ENCODE peak calls at places on chromosomes 4 and X, in four cellular contexts. One of them, this sample, is unnamed.
A peak's percentile ranks its signal among the peaks of the same experiment; 100 is the strongest.

GRCh38 chr4:88823058-88823919 is 125.7 kb upstream of the NAP1L5 start:
- DNase-seq in dermis microvascular lymphatic vessel endothelial cell: peak; percentile 86
- DNase-seq in activated CD4-positive, alpha-beta T cell treated with anti-CD3 and anti-CD28 coated beads, Interleukin-2, amount 10 ng/mL, durations not matched to agents 7 days and 5 days: peak; percentile 86
- DNase-seq in adrenal gland: peak; percentile 93
- DNase-seq in this sample: peak; percentile 81

GRCh38 chr4:74056114-74056857 is 17.8 kb upstream of the CXCL3 start:
- DNase-seq in adrenal gland: no peak
- DNase-seq in dermis microvascular lymphatic vessel endothelial cell: no peak
- DNase-seq in activated CD4-positive, alpha-beta T cell treated with anti-CD3 and anti-CD28 coated beads, Interleukin-2, amount 10 ng/mL, durations not matched to agents 7 days and 5 days: no peak
- DNase-seq in this sample: no peak

GRCh38 chr4:107997001-107997788 is 7.5 kb downstream of the HADH start:
- DNase-seq in adrenal gland: peak; percentile 63
- DNase-seq in dermis microvascular lymphatic vessel endothelial cell: no peak
- DNase-seq in activated CD4-positive, alpha-beta T cell treated with anti-CD3 and anti-CD28 coated beads, Interleukin-2, amount 10 ng/mL, durations not matched to agents 7 days and 5 days: no peak
- DNase-seq in this sample: no peak

GRCh38 chrX:134764202-134764785 is 106.0 kb upstream of the PLAC1 start:
- DNase-seq in dermis microvascular lymphatic vessel endothelial cell: peak; percentile 37
- DNase-seq in activated CD4-positive, alpha-beta T cell treated with anti-CD3 and anti-CD28 coated beads, Interleukin-2, amount 10 ng/mL, durations not matched to agents 7 days and 5 days: no peak
- DNase-seq in adrenal gland: no peak
- DNase-seq in this sample: no peak

GRCh38 chrX:11239230-11239629 is 54.0 kb upstream of the AMELX start:
- DNase-seq in activated CD4-positive, alpha-beta T cell treated with anti-CD3 and anti-CD28 coated beads, Interleukin-2, amount 10 ng/mL, durations not matched to agents 7 days and 5 days: no peak
- DNase-seq in adrenal gland: no peak
- DNase-seq in dermis microvascular lymphatic vessel endothelial cell: no peak
- DNase-seq in this sample: no peak

GRCh38 chrX:110391086-110391485 is 32.4 kb downstream of the RTL9 start:
- DNase-seq in adrenal gland: no peak
- DNase-seq in dermis microvascular lymphatic vessel endothelial cell: no peak
- DNase-seq in activated CD4-positive, alpha-beta T cell treated with anti-CD3 and anti-CD28 coated beads, Interleukin-2, amount 10 ng/mL, durations not matched to agents 7 days and 5 days: no peak
- DNase-seq in this sample: no peak

GRCh38 chr4:74671074-74671698 is 123.1 kb downstream of the BTC start:
- DNase-seq in activated CD4-positive, alpha-beta T cell treated with anti-CD3 and anti-CD28 coated beads, Interleukin-2, amount 10 ng/mL, durations not matched to agents 7 days and 5 days: peak; percentile 48
- DNase-seq in adrenal gland: peak; percentile 34
- DNase-seq in dermis microvascular lymphatic vessel endothelial cell: peak; percentile 88
- DNase-seq in this sample: peak; percentile 62

GRCh38 chrX:38293741-38294140 is 33.6 kb downstream of the RPGR start:
- DNase-seq in dermis microvascular lymphatic vessel endothelial cell: no peak
- DNase-seq in activated CD4-positive, alpha-beta T cell treated with anti-CD3 and anti-CD28 coated beads, Interleukin-2, amount 10 ng/mL, durations not matched to agents 7 days and 5 days: no peak
- DNase-seq in adrenal gland: no peak
- DNase-seq in this sample: no peak

GRCh38 chr4:179415016-179415841 is 1973.0 kb upstream of the AGA start:
- DNase-seq in dermis microvascular lymphatic vessel endothelial cell: no peak
- DNase-seq in adrenal gland: no peak
- DNase-seq in activated CD4-positive, alpha-beta T cell treated with anti-CD3 and anti-CD28 coated beads, Interleukin-2, amount 10 ng/mL, durations not matched to agents 7 days and 5 days: no peak
- DNase-seq in this sample: no peak

GRCh38 chrX:39438603-39439602 is 637.6 kb downstream of the MID1IP1 start:
- DNase-seq in adrenal gland: no peak
- DNase-seq in activated CD4-positive, alpha-beta T cell treated with anti-CD3 and anti-CD28 coated beads, Interleukin-2, amount 10 ng/mL, durations not matched to agents 7 days and 5 days: no peak
- DNase-seq in dermis microvascular lymphatic vessel endothelial cell: no peak
- DNase-seq in this sample: no peak

GRCh38 chr4:72779256-72779655 is 210.2 kb upstream of the ADAMTS3 start:
- DNase-seq in dermis microvascular lymphatic vessel endothelial cell: no peak
- DNase-seq in adrenal gland: no peak
- DNase-seq in activated CD4-positive, alpha-beta T cell treated with anti-CD3 and anti-CD28 coated beads, Interleukin-2, amount 10 ng/mL, durations not matched to agents 7 days and 5 days: no peak
- DNase-seq in this sample: no peak

GRCh38 chr4:81032805-81033684 is 2.5 kb downstream of the BMP3 start:
- DNase-seq in adrenal gland: no peak
- DNase-seq in dermis microvascular lymphatic vessel endothelial cell: no peak
- DNase-seq in activated CD4-positive, alpha-beta T cell treated with anti-CD3 and anti-CD28 coated beads, Interleukin-2, amount 10 ng/mL, durations not matched to agents 7 days and 5 days: no peak
- DNase-seq in this sample: no peak

GRCh38 chr4:169062861-169063197 is 52.8 kb upstream of the CBR4 start:
- DNase-seq in activated CD4-positive, alpha-beta T cell treated with anti-CD3 and anti-CD28 coated beads, Interleukin-2, amount 10 ng/mL, durations not matched to agents 7 days and 5 days: no peak
- DNase-seq in adrenal gland: peak; percentile 26
- DNase-seq in dermis microvascular lymphatic vessel endothelial cell: no peak
- DNase-seq in this sample: no peak

GRCh38 chr4:4655901-4656300 is 114.1 kb upstream of the STX18 start:
- DNase-seq in activated CD4-positive, alpha-beta T cell treated with anti-CD3 and anti-CD28 coated beads, Interleukin-2, amount 10 ng/mL, durations not matched to agents 7 days and 5 days: no peak
- DNase-seq in adrenal gland: no peak
- DNase-seq in dermis microvascular lymphatic vessel endothelial cell: no peak
- DNase-seq in this sample: no peak

GRCh38 chrX:55908685-55909212 is 191.2 kb downstream of the RRAGB start:
- DNase-seq in activated CD4-positive, alpha-beta T cell treated with anti-CD3 and anti-CD28 coated beads, Interleukin-2, amount 10 ng/mL, durations not matched to agents 7 days and 5 days: peak; percentile 19
- DNase-seq in dermis microvascular lymphatic vessel endothelial cell: peak; percentile 8
- DNase-seq in adrenal gland: peak; percentile 13
- DNase-seq in this sample: no peak

GRCh38 chrX:119935215-119935893 is 8.2 kb downstream of the NKAP start:
- DNase-seq in dermis microvascular lymphatic vessel endothelial cell: no peak
- DNase-seq in adrenal gland: no peak
- DNase-seq in activated CD4-positive, alpha-beta T cell treated with anti-CD3 and anti-CD28 coated beads, Interleukin-2, amount 10 ng/mL, durations not matched to agents 7 days and 5 days: no peak
- DNase-seq in this sample: no peak

GRCh38 chrX:152897216-152898144 is at the start of gene ZNF185:
- DNase-seq in dermis microvascular lymphatic vessel endothelial cell: peak; percentile 52
- DNase-seq in activated CD4-positive, alpha-beta T cell treated with anti-CD3 and anti-CD28 coated beads, Interleukin-2, amount 10 ng/mL, durations not matched to agents 7 days and 5 days: no peak
- DNase-seq in adrenal gland: peak; percentile 65
- DNase-seq in this sample: no peak

GRCh38 chr4:10117424-10118354 is 1.1 kb upstream of the WDR1 start:
- DNase-seq in activated CD4-positive, alpha-beta T cell treated with anti-CD3 and anti-CD28 coated beads, Interleukin-2, amount 10 ng/mL, durations not matched to agents 7 days and 5 days: peak; percentile 59
- DNase-seq in adrenal gland: peak; percentile 48
- DNase-seq in dermis microvascular lymphatic vessel endothelial cell: peak; percentile 23
- DNase-seq in this sample: no peak

GRCh38 chrX:154918060-154918483 is 31.9 kb downstream of the F8A1 start:
- DNase-seq in dermis microvascular lymphatic vessel endothelial cell: peak; percentile 57
- DNase-seq in activated CD4-positive, alpha-beta T cell treated with anti-CD3 and anti-CD28 coated beads, Interleukin-2, amount 10 ng/mL, durations not matched to agents 7 days and 5 days: peak; percentile 25
- DNase-seq in adrenal gland: peak; percentile 65
- DNase-seq in this sample: peak; percentile 2

GRCh38 chr4:123588631-123589223 is 192.1 kb downstream of the SPRY1 start:
- DNase-seq in activated CD4-positive, alpha-beta T cell treated with anti-CD3 and anti-CD28 coated beads, Interleukin-2, amount 10 ng/mL, durations not matched to agents 7 days and 5 days: no peak
- DNase-seq in dermis microvascular lymphatic vessel endothelial cell: no peak
- DNase-seq in adrenal gland: no peak
- DNase-seq in this sample: no peak

GRCh38 chr4:187606581-187606980 is 389.0 kb upstream of the ZFP42 start:
- DNase-seq in adrenal gland: peak; percentile 20
- DNase-seq in activated CD4-positive, alpha-beta T cell treated with anti-CD3 and anti-CD28 coated beads, Interleukin-2, amount 10 ng/mL, durations not matched to agents 7 days and 5 days: peak; percentile 8
- DNase-seq in dermis microvascular lymphatic vessel endothelial cell: peak; percentile 56
- DNase-seq in this sample: no peak

GRCh38 chr4:57095245-57095644 is 14.9 kb downstream of the IGFBP7 start:
- DNase-seq in adrenal gland: no peak
- DNase-seq in dermis microvascular lymphatic vessel endothelial cell: no peak
- DNase-seq in activated CD4-positive, alpha-beta T cell treated with anti-CD3 and anti-CD28 coated beads, Interleukin-2, amount 10 ng/mL, durations not matched to agents 7 days and 5 days: no peak
- DNase-seq in this sample: no peak

GRCh38 chr4:7699040-7699439 is 240.6 kb downstream of the AFAP1 start:
- DNase-seq in activated CD4-positive, alpha-beta T cell treated with anti-CD3 and anti-CD28 coated beads, Interleukin-2, amount 10 ng/mL, durations not matched to agents 7 days and 5 days: no peak
- DNase-seq in adrenal gland: no peak
- DNase-seq in dermis microvascular lymphatic vessel endothelial cell: no peak
- DNase-seq in this sample: no peak

GRCh38 chr4:186936496-186937375 is 213.1 kb upstream of the FAT1 start:
- DNase-seq in adrenal gland: no peak
- DNase-seq in activated CD4-positive, alpha-beta T cell treated with anti-CD3 and anti-CD28 coated beads, Interleukin-2, amount 10 ng/mL, durations not matched to agents 7 days and 5 days: no peak
- DNase-seq in dermis microvascular lymphatic vessel endothelial cell: no peak
- DNase-seq in this sample: no peak

GRCh38 chr4:168724960-168725359 is 228.1 kb downstream of the PALLD start:
- DNase-seq in adrenal gland: no peak
- DNase-seq in activated CD4-positive, alpha-beta T cell treated with anti-CD3 and anti-CD28 coated beads, Interleukin-2, amount 10 ng/mL, durations not matched to agents 7 days and 5 days: no peak
- DNase-seq in dermis microvascular lymphatic vessel endothelial cell: no peak
- DNase-seq in this sample: no peak

GRCh38 chr4:172270421-172270820 is 457.2 kb downstream of the GALNTL6 start:
- DNase-seq in dermis microvascular lymphatic vessel endothelial cell: no peak
- DNase-seq in adrenal gland: no peak
- DNase-seq in activated CD4-positive, alpha-beta T cell treated with anti-CD3 and anti-CD28 coated beads, Interleukin-2, amount 10 ng/mL, durations not matched to agents 7 days and 5 days: no peak
- DNase-seq in this sample: no peak

GRCh38 chrX:111868726-111869638 is 7.0 kb upstream of the TRPC5OS start:
- DNase-seq in adrenal gland: no peak
- DNase-seq in dermis microvascular lymphatic vessel endothelial cell: peak; percentile 1
- DNase-seq in activated CD4-positive, alpha-beta T cell treated with anti-CD3 and anti-CD28 coated beads, Interleukin-2, amount 10 ng/mL, durations not matched to agents 7 days and 5 days: no peak
- DNase-seq in this sample: no peak

GRCh38 chrX:119617511-119618164 is 11.4 kb upstream of the NKRF start:
- DNase-seq in activated CD4-positive, alpha-beta T cell treated with anti-CD3 and anti-CD28 coated beads, Interleukin-2, amount 10 ng/mL, durations not matched to agents 7 days and 5 days: no peak
- DNase-seq in adrenal gland: no peak
- DNase-seq in dermis microvascular lymphatic vessel endothelial cell: no peak
- DNase-seq in this sample: no peak

GRCh38 chr4:138223191-138223910 is 18.8 kb downstream of the SLC7A11 start:
- DNase-seq in activated CD4-positive, alpha-beta T cell treated with anti-CD3 and anti-CD28 coated beads, Interleukin-2, amount 10 ng/mL, durations not matched to agents 7 days and 5 days: no peak
- DNase-seq in dermis microvascular lymphatic vessel endothelial cell: no peak
- DNase-seq in adrenal gland: no peak
- DNase-seq in this sample: no peak

GRCh38 chrX:49058794-49059193 is at the start of gene CCDC120:
- DNase-seq in dermis microvascular lymphatic vessel endothelial cell: no peak
- DNase-seq in activated CD4-positive, alpha-beta T cell treated with anti-CD3 and anti-CD28 coated beads, Interleukin-2, amount 10 ng/mL, durations not matched to agents 7 days and 5 days: no peak
- DNase-seq in adrenal gland: no peak
- DNase-seq in this sample: no peak

GRCh38 chr4:3436798-3437581 is 4.8 kb upstream of the HGFAC start:
- DNase-seq in adrenal gland: peak; percentile 85
- DNase-seq in activated CD4-positive, alpha-beta T cell treated with anti-CD3 and anti-CD28 coated beads, Interleukin-2, amount 10 ng/mL, durations not matched to agents 7 days and 5 days: peak; percentile 19
- DNase-seq in dermis microvascular lymphatic vessel endothelial cell: peak; percentile 62
- DNase-seq in this sample: no peak

GRCh38 chr4:26490111-26490979 is at the start of gene CCKAR:
- DNase-seq in dermis microvascular lymphatic vessel endothelial cell: no peak
- DNase-seq in adrenal gland: no peak
- DNase-seq in activated CD4-positive, alpha-beta T cell treated with anti-CD3 and anti-CD28 coated beads, Interleukin-2, amount 10 ng/mL, durations not matched to agents 7 days and 5 days: no peak
- DNase-seq in this sample: no peak

GRCh38 chr4:20137176-20137575 is 114.5 kb upstream of the SLIT2 start:
- DNase-seq in activated CD4-positive, alpha-beta T cell treated with anti-CD3 and anti-CD28 coated beads, Interleukin-2, amount 10 ng/mL, durations not matched to agents 7 days and 5 days: no peak
- DNase-seq in dermis microvascular lymphatic vessel endothelial cell: no peak
- DNase-seq in adrenal gland: no peak
- DNase-seq in this sample: no peak

GRCh38 chr4:170497105-170497504 is 407.3 kb upstream of the AADAT start:
- DNase-seq in adrenal gland: no peak
- DNase-seq in dermis microvascular lymphatic vessel endothelial cell: no peak
- DNase-seq in activated CD4-positive, alpha-beta T cell treated with anti-CD3 and anti-CD28 coated beads, Interleukin-2, amount 10 ng/mL, durations not matched to agents 7 days and 5 days: peak; percentile 5
- DNase-seq in this sample: no peak

GRCh38 chr4:41287005-41287404 is 30.3 kb downstream of the UCHL1 start:
- DNase-seq in activated CD4-positive, alpha-beta T cell treated with anti-CD3 and anti-CD28 coated beads, Interleukin-2, amount 10 ng/mL, durations not matched to agents 7 days and 5 days: no peak
- DNase-seq in adrenal gland: no peak
- DNase-seq in dermis microvascular lymphatic vessel endothelial cell: peak; percentile 68
- DNase-seq in this sample: no peak

GRCh38 chrX:135421932-135422809 is at the start of gene SMIM10L2A:
- DNase-seq in activated CD4-positive, alpha-beta T cell treated with anti-CD3 and anti-CD28 coated beads, Interleukin-2, amount 10 ng/mL, durations not matched to agents 7 days and 5 days: no peak
- DNase-seq in dermis microvascular lymphatic vessel endothelial cell: no peak
- DNase-seq in adrenal gland: no peak
- DNase-seq in this sample: no peak

GRCh38 chrX:23578079-23578478 is 89.2 kb upstream of the PRDX4 start:
- DNase-seq in dermis microvascular lymphatic vessel endothelial cell: no peak
- DNase-seq in activated CD4-positive, alpha-beta T cell treated with anti-CD3 and anti-CD28 coated beads, Interleukin-2, amount 10 ng/mL, durations not matched to agents 7 days and 5 days: no peak
- DNase-seq in adrenal gland: peak; percentile 30
- DNase-seq in this sample: no peak

This sample was measured in pulmonary artery endothelial cell.